ENCODE peak calls at places on chromosomes 3 and 15, in ten cellular contexts. L is choroid plexus epithelial cell; C is CD8-positive, alpha-beta T cell; U is fibroblast of the aortic adventitia; V is GM13977; M is right atrium auricular region; Y is transverse colon; E is A673; O is spleen; K is hepatocyte. J is an unnamed sample.

GRCh38 chr15:64521201-64521600 is 60.8 kb downstream of the ZNF609 start:
- DNase-seq in L (no peak), C (no peak), U (peak), V (no peak), M (no peak), Y (no peak), E (no peak), O (no peak), K (no peak), J (no peak)

GRCh38 chr3:168824107-168824506 is 728.4 kb upstream of the GOLIM4 start:
- DNase-seq in L (no peak), C (no peak), U (no peak), V (no peak), M (no peak), Y (no peak), E (peak), O (no peak), K (no peak), J (no peak)

GRCh38 chr15:57324944-57325679 is 51.2 kb upstream of the CGNL1 start:
- DNase-seq in L (no peak), C (no peak), U (no peak), V (no peak), M (no peak), Y (no peak), E (no peak), O (no peak), K (no peak), J (no peak)

GRCh38 chr15:88032787-88033186 is 223.8 kb downstream of the NTRK3 start:
- DNase-seq in L (no peak), C (no peak), U (no peak), V (no peak), M (no peak), Y (no peak), E (no peak), O (no peak), K (no peak), J (no peak)

GRCh38 chr3:59006791-59007517 is 42.9 kb downstream of the CFAP20DC start:
- DNase-seq in L (peak), C (no peak), U (peak), V (no peak), M (peak), Y (no peak), E (peak), O (no peak), K (no peak), J (peak)

GRCh38 chr3:196284396-196284795 is 3.1 kb downstream of the PCYT1A start:
- DNase-seq in L (no peak), C (no peak), U (peak), V (no peak), M (no peak), Y (no peak), E (no peak), O (no peak), K (no peak), J (no peak)

GRCh38 chr3:136070953-136071949 is 105.7 kb downstream of the PPP2R3A start:
- DNase-seq in L (peak), C (no peak), U (peak), V (no peak), M (peak), Y (no peak), E (peak), O (no peak), K (peak), J (no peak)

GRCh38 chr3:119600732-119601131 is 3.0 kb downstream of the PLA1A start:
- DNase-seq in L (no peak), C (no peak), U (no peak), V (peak), M (no peak), Y (no peak), E (peak), O (peak), K (no peak), J (no peak)

GRCh38 chr3:45509038-45509767 is 85.3 kb upstream of the LIMD1 start:
- DNase-seq in L (peak), C (no peak), U (peak), V (no peak), M (no peak), Y (no peak), E (peak), O (no peak), K (peak), J (no peak)

GRCh38 chr3:152139651-152140050 is 129.1 kb upstream of the MBNL1 start:
- DNase-seq in L (no peak), C (no peak), U (no peak), V (no peak), M (no peak), Y (no peak), E (no peak), O (no peak), K (no peak), J (no peak)

GRCh38 chr3:171614318-171614967 is 154.2 kb upstream of the TNIK start:
- DNase-seq in L (peak), C (no peak), U (no peak), V (peak), M (no peak), Y (no peak), E (peak), O (peak), K (peak), J (peak)

GRCh38 chr15:81394609-81395008 is 20.6 kb upstream of the TMC3 start:
- DNase-seq in L (no peak), C (no peak), U (peak), V (no peak), M (no peak), Y (no peak), E (no peak), O (no peak), K (peak), J (no peak)

GRCh38 chr15:57495554-57496235 is 96.0 kb upstream of the MYZAP start:
- DNase-seq in L (no peak), C (no peak), U (peak), V (no peak), M (no peak), Y (no peak), E (no peak), O (no peak), K (peak), J (no peak)

GRCh38 chr15:31024979-31025378 is 33.6 kb upstream of the MTMR10 start:
- DNase-seq in L (peak), C (no peak), U (peak), V (no peak), M (no peak), Y (no peak), E (no peak), O (no peak), K (peak), J (no peak)

GRCh38 chr3:106367496-106367895 is 498.7 kb upstream of the CBLB start:
- DNase-seq in L (no peak), C (no peak), U (peak), V (no peak), M (no peak), Y (no peak), E (no peak), O (no peak), K (no peak), J (no peak)

GRCh38 chr3:119507404-119507803 is 9.1 kb downstream of the TIMMDC1 start:
- DNase-seq in L (no peak), C (no peak), U (no peak), V (no peak), M (no peak), Y (no peak), E (no peak), O (no peak), K (no peak), J (no peak)

GRCh38 chr3:177618873-177619771 is 421.8 kb upstream of the TBL1XR1 start:
- DNase-seq in L (peak), C (no peak), U (peak), V (no peak), M (no peak), Y (no peak), E (peak), O (no peak), K (no peak), J (peak)

GRCh38 chr3:43497905-43498365 is 123.9 kb downstream of the ANO10 start:
- DNase-seq in L (peak), C (no peak), U (peak), V (no peak), M (no peak), Y (no peak), E (peak), O (no peak), K (no peak), J (no peak)

GRCh38 chr15:56281145-56281544 is 37.5 kb upstream of the RFX7 start:
- DNase-seq in L (no peak), C (no peak), U (no peak), V (no peak), M (no peak), Y (no peak), E (no peak), O (no peak), K (no peak), J (no peak)

GRCh38 chr15:56291741-56292140 is 48.1 kb upstream of the RFX7 start:
- DNase-seq in L (no peak), C (no peak), U (no peak), V (no peak), M (no peak), Y (no peak), E (no peak), O (no peak), K (no peak), J (no peak)

DNA sequence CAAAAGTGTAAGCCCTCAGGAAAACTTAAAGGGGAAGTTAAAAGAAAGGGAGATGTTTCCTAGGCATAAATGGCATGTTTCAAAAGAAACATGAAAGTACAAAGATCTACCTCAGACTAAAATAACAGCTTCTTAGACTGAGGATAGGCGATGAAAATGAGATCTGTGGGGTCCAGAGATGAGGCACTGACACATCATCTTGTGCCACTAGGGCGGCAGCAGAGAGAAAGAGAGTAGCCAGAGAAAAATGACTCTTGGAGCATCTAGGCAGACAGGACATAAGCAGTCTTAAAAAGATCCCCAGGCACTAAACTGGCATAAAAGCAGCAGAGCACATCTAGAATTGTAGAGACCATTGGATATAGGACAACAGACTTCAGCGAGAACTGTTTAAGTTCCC is 42.5 kb upstream of the RFX7 start:
- DNase-seq in L (no peak), C (no peak), U (no peak), V (no peak), M (no peak), Y (peak), E (peak), O (no peak), K (no peak), J (peak)
- TF ChIP-seq CTCF in L (peak), C (no peak), U (no peak), V (peak), M (no peak), Y (no peak), E (peak), O (no peak), K (no peak), J (peak)

DNA sequence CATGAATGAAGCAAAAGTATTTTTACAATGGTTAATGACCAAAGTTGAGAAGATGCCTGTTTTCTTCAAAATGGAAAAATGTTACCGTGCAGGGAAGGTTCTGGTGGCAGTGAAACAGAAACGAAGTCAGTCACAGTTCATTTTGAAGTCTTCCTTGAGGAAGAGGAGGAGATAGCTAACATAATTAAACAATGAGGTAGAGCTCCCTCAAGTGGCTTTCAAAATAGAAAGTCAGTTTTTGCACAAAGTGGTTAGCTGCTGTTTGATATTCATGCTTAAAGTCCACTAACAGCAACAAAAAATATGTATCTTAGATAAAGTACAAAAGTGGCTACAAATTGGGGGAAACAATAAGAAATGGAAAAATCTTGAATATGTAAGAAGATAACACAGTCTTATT is 87.3 kb downstream of the TFG start:
- DNase-seq in L (peak), C (no peak), U (peak), V (no peak), M (no peak), Y (no peak), E (peak), O (no peak), K (peak), J (no peak)
- TF ChIP-seq CTCF in L (peak), C (no peak), U (peak), V (peak), M (peak), Y (no peak), E (peak), O (no peak), K (peak), J (peak)

DNA sequence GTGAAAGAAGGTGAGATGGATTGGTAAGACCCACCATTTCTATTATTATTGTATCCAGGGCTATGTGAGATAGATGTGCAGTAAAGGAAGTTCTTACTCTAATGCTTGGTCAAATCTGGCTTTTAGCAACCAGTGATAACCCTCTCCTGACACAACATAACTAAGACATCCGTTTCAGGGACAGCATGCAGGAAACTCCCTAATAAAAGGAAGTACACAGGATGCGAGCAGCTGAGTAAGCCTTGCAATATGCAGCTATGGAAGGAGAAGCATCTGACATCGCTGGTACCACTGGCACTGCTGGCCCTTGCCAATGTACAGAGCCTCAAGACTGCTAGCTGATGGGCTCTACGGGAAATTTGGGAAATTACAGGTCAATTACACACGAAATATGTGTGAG is 662.3 kb downstream of the NR2F2 start:
- DNase-seq in L (peak), C (no peak), U (no peak), V (no peak), M (no peak), Y (no peak), E (peak), O (no peak), K (no peak), J (no peak)
- TF ChIP-seq CTCF in L (no peak), C (no peak), U (no peak), V (no peak), M (no peak), Y (no peak), E (no peak), O (no peak), K (no peak), J (no peak)

DNA sequence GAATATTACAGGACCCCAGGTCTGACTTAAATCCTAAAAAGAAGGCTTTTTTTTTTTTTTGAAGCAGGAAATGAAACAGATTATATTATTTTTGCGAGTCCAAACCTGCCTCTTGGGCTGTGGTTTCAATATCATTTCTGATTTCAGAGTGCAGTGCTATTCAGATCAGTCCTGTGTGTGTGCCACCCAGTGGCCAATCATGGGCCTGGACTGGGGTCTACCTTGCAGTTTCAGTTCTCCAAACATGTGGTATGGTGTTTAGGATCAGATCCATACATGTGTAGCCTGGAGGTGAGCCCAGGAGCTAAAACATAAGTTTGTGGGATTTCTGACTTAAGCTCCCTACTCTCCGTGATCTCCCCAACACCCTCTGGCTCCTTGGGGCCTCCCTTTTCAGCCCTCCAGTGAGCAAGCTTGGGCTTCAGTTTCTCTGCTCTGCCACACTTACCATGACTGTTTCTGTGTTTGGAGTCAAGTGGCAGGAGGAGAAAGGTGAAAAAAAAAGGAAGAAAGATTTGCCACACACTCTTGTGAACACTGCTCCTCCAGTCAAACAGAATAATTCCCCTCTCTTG is 12.1 kb upstream of the THSD4 start:
- DNase-seq in L (peak), C (no peak), U (peak), V (peak), M (peak), Y (peak), E (peak), O (no peak), K (peak), J (peak)
- TF ChIP-seq CTCF in L (peak), C (no peak), U (peak), V (peak), M (peak), Y (peak), E (peak), O (no peak), K (peak), J (peak)

GRCh38 chr3:32143849-32144757 is 37.7 kb downstream of the GPD1L start:
- DNase-seq in L (peak), C (peak), U (peak), V (peak), M (no peak), Y (peak), E (peak), O (no peak), K (peak), J (peak)

GRCh38 chr3:32146669-32147315 is 40.4 kb downstream of the GPD1L start:
- DNase-seq in L (no peak), C (no peak), U (no peak), V (no peak), M (no peak), Y (no peak), E (no peak), O (no peak), K (no peak), J (no peak)

GRCh38 chr3:32147509-32147908 is 41.1 kb downstream of the GPD1L start:
- DNase-seq in L (no peak), C (no peak), U (no peak), V (no peak), M (no peak), Y (no peak), E (no peak), O (no peak), K (no peak), J (no peak)

GRCh38 chr3:32148356-32148755 is 41.9 kb downstream of the GPD1L start:
- DNase-seq in L (no peak), C (no peak), U (no peak), V (no peak), M (no peak), Y (no peak), E (no peak), O (no peak), K (no peak), J (no peak)

GRCh38 chr3:32147935-32148334 is 41.5 kb downstream of the GPD1L start:
- DNase-seq in L (peak), C (no peak), U (no peak), V (no peak), M (no peak), Y (no peak), E (no peak), O (no peak), K (no peak), J (no peak)
- TF ChIP-seq CTCF in L (peak), C (no peak), U (no peak), V (no peak), M (no peak), Y (no peak), E (no peak), O (no peak), K (peak), J (no peak)

GRCh38 chr3:63364909-63365308 is 86.8 kb downstream of the SYNPR start:
- DNase-seq in L (peak), C (no peak), U (no peak), V (no peak), M (no peak), Y (no peak), E (peak), O (no peak), K (peak), J (peak)
- TF ChIP-seq CTCF in L (peak), C (no peak), U (peak), V (no peak), M (peak), Y (peak), E (peak), O (no peak), K (peak), J (peak)

GRCh38 chr3:126889276-126890201 is 93.4 kb upstream of the PLXNA1 start:
- DNase-seq in L (no peak), C (no peak), U (no peak), V (no peak), M (no peak), Y (no peak), E (no peak), O (no peak), K (no peak), J (no peak)

GRCh38 chr3:126894516-126894915 is 88.4 kb upstream of the PLXNA1 start:
- DNase-seq in L (no peak), C (no peak), U (no peak), V (no peak), M (no peak), Y (no peak), E (no peak), O (no peak), K (no peak), J (no peak)

GRCh38 chr3:126891141-126891540 is 91.8 kb upstream of the PLXNA1 start:
- DNase-seq in L (no peak), C (no peak), U (no peak), V (no peak), M (no peak), Y (no peak), E (no peak), O (no peak), K (no peak), J (no peak)

GRCh38 chr3:126893651-126894050 is 89.3 kb upstream of the PLXNA1 start:
- DNase-seq in L (no peak), C (no peak), U (no peak), V (no peak), M (no peak), Y (no peak), E (no peak), O (no peak), K (no peak), J (no peak)

DNA sequence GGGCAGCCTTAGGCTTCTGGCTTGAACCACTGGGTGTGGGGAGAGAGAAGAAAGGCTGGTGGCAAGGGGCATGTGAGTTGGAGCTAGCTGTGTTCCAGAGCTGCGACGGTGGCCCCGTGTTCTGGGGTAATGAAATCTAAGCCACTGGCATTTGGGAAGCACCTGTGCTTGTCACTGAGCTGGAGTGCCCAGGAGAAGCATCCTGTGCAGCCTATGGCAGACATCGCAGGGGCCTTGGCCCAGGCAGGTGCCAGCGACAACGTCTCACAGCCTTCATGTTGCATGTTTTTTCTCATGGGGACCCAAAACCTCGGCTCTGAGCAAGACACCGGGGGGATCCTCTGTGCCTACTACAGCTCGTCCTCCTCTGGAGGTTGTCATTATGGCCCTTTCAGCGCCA is 91.1 kb upstream of the PLXNA1 start:
- DNase-seq in L (no peak), C (no peak), U (no peak), V (no peak), M (no peak), Y (no peak), E (no peak), O (no peak), K (no peak), J (no peak)
- TF ChIP-seq CTCF in L (no peak), C (no peak), U (no peak), V (no peak), M (no peak), Y (no peak), E (no peak), O (no peak), K (no peak), J (no peak)

GRCh38 chr3:57112206-57112605 is 51.7 kb downstream of the SPATA12 start:
- DNase-seq in L (peak), C (no peak), U (peak), V (no peak), M (no peak), Y (no peak), E (peak), O (no peak), K (no peak), J (peak)
- TF ChIP-seq CTCF in L (peak), C (no peak), U (peak), V (peak), M (no peak), Y (no peak), E (peak), O (no peak), K (no peak), J (no peak)

J was measured in Calu3.